ENCODE peak calls at places on chromosomes 16 and 17, in five cellular contexts. One of them, this sample, is unnamed.

GRCh38 chr16:88058817-88059216 is 107.6 kb downstream of the BANP start:
- ATAC-seq in upper lobe of left lung: no peak
- ATAC-seq in GM12878: no peak
- ATAC-seq in HepG2: no peak
- ATAC-seq in K562: no peak
- ATAC-seq in this sample: no peak

GRCh38 chr17:50264263-50265113 is 9.8 kb upstream of the TMEM92 start:
- ATAC-seq in upper lobe of left lung: no peak
- ATAC-seq in GM12878: no peak
- ATAC-seq in HepG2: no peak
- ATAC-seq in K562: peak
- ATAC-seq in this sample: peak

GRCh38 chr17:35548978-35549377 is 11.5 kb upstream of the SLFN12L start:
- ATAC-seq in upper lobe of left lung: no peak
- ATAC-seq in GM12878: no peak
- ATAC-seq in HepG2: no peak
- ATAC-seq in K562: no peak
- ATAC-seq in this sample: no peak

GRCh38 chr17:62696726-62697490 is 69.4 kb downstream of the MRC2 start:
- ATAC-seq in upper lobe of left lung: no peak
- ATAC-seq in GM12878: no peak
- ATAC-seq in HepG2: no peak
- ATAC-seq in K562: no peak
- ATAC-seq in this sample: no peak

GRCh38 chr17:4523946-4524345 is 25.3 kb downstream of the SPNS2 start:
- ATAC-seq in upper lobe of left lung: no peak
- ATAC-seq in GM12878: no peak
- ATAC-seq in HepG2: no peak
- ATAC-seq in K562: no peak
- ATAC-seq in this sample: no peak

GRCh38 chr16:53212899-53213235 is 158.1 kb downstream of the CHD9 start:
- ATAC-seq in upper lobe of left lung: no peak
- ATAC-seq in GM12878: peak
- ATAC-seq in HepG2: no peak
- ATAC-seq in K562: peak
- ATAC-seq in this sample: no peak

GRCh38 chr17:1714488-1714979 is 4.4 kb upstream of the TLCD2 start:
- ATAC-seq in upper lobe of left lung: peak
- ATAC-seq in GM12878: no peak
- ATAC-seq in HepG2: peak
- ATAC-seq in K562: peak
- ATAC-seq in this sample: peak

GRCh38 chr16:3997231-3997841 is 116.8 kb upstream of the CREBBP start:
- ATAC-seq in upper lobe of left lung: no peak
- ATAC-seq in GM12878: no peak
- ATAC-seq in HepG2: no peak
- ATAC-seq in K562: no peak
- ATAC-seq in this sample: no peak

GRCh38 chr17:78747479-78747878 is 34.6 kb downstream of the CYTH1 start:
- ATAC-seq in upper lobe of left lung: no peak
- ATAC-seq in GM12878: peak
- ATAC-seq in HepG2: no peak
- ATAC-seq in K562: no peak
- ATAC-seq in this sample: no peak

GRCh38 chr16:28587386-28587785 is 9.5 kb downstream of the SULT1A2 start:
- ATAC-seq in upper lobe of left lung: no peak
- ATAC-seq in GM12878: no peak
- ATAC-seq in HepG2: no peak
- ATAC-seq in K562: no peak
- ATAC-seq in this sample: no peak

GRCh38 chr17:6323626-6324356 is 111.1 kb downstream of the AIPL1 start:
- ATAC-seq in upper lobe of left lung: no peak
- ATAC-seq in GM12878: no peak
- ATAC-seq in HepG2: no peak
- ATAC-seq in K562: no peak
- ATAC-seq in this sample: peak

GRCh38 chr17:58365980-58366595 is 14.1 kb upstream of the SUPT4H1 start:
- ATAC-seq in upper lobe of left lung: no peak
- ATAC-seq in GM12878: no peak
- ATAC-seq in HepG2: no peak
- ATAC-seq in K562: no peak
- ATAC-seq in this sample: no peak

GRCh38 chr16:31331141-31331764 is 23.7 kb upstream of the ITGAX start:
- ATAC-seq in upper lobe of left lung: no peak
- ATAC-seq in GM12878: no peak
- ATAC-seq in HepG2: no peak
- ATAC-seq in K562: no peak
- ATAC-seq in this sample: no peak

GRCh38 chr17:9432121-9432866 is 143.3 kb downstream of the STX8 start:
- ATAC-seq in upper lobe of left lung: no peak
- ATAC-seq in GM12878: peak
- ATAC-seq in HepG2: no peak
- ATAC-seq in K562: no peak
- ATAC-seq in this sample: peak

GRCh38 chr17:42676424-42677011 is at the start of gene PLEKHH3:
- ATAC-seq in upper lobe of left lung: no peak
- ATAC-seq in GM12878: no peak
- ATAC-seq in HepG2: peak
- ATAC-seq in K562: peak
- ATAC-seq in this sample: no peak

GRCh38 chr17:9071921-9072503 is 50.7 kb downstream of the NTN1 start:
- ATAC-seq in upper lobe of left lung: no peak
- ATAC-seq in GM12878: no peak
- ATAC-seq in HepG2: no peak
- ATAC-seq in K562: no peak
- ATAC-seq in this sample: no peak

GRCh38 chr17:17437461-17437860 is 39.3 kb upstream of the MED9 start:
- ATAC-seq in upper lobe of left lung: no peak
- ATAC-seq in GM12878: no peak
- ATAC-seq in HepG2: no peak
- ATAC-seq in K562: no peak
- ATAC-seq in this sample: no peak

GRCh38 chr17:6420173-6420641 is 14.7 kb downstream of the AIPL1 start:
- ATAC-seq in upper lobe of left lung: no peak
- ATAC-seq in GM12878: peak
- ATAC-seq in HepG2: peak
- ATAC-seq in K562: peak
- ATAC-seq in this sample: no peak

GRCh38 chr17:34357398-34357797 is 1.1 kb downstream of the CCL13 start:
- ATAC-seq in upper lobe of left lung: no peak
- ATAC-seq in GM12878: no peak
- ATAC-seq in HepG2: no peak
- ATAC-seq in K562: no peak
- ATAC-seq in this sample: no peak

GRCh38 chr17:10192963-10193362 is 5.4 kb downstream of the GAS7 start:
- ATAC-seq in upper lobe of left lung: no peak
- ATAC-seq in GM12878: no peak
- ATAC-seq in HepG2: no peak
- ATAC-seq in K562: no peak
- ATAC-seq in this sample: peak

GRCh38 chr16:58028541-58029070 is 3.1 kb downstream of the MMP15 start:
- ATAC-seq in upper lobe of left lung: no peak
- ATAC-seq in GM12878: no peak
- ATAC-seq in HepG2: no peak
- ATAC-seq in K562: no peak
- ATAC-seq in this sample: no peak

DNA sequence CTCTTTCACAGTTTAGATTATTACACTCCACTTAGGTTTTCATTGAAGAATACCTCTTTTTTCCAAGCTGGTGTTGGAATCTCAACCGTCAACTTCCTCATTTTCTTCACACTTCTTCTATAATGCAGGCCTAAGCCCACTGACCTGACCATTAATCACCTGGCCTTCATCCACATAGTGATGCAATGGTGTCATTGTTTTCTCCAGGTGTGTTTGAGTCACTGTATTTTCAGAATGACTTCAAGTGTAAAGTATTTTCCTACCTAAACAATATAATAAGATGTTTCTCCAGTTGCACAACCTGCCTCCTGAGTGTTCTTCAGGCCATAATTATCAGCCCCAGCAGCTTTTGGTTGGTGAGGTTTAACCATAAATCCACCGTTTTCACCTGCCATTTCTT is 1675.1 kb downstream of the TP53TG3F start:
- ATAC-seq in upper lobe of left lung: no peak
- ATAC-seq in GM12878: no peak
- ATAC-seq in HepG2: no peak
- ATAC-seq in K562: no peak
- ATAC-seq in this sample: no peak
- TF ChIP-seq EP300 in upper lobe of left lung: no peak
- TF ChIP-seq EP300 in GM12878: no peak
- TF ChIP-seq EP300 in HepG2: no peak
- TF ChIP-seq EP300 in K562: no peak
- TF ChIP-seq EP300 in this sample: no peak

GRCh38 chr17:82245144-82246039 is 16.6 kb downstream of the SLC16A3 start:
- ATAC-seq in upper lobe of left lung: no peak
- ATAC-seq in GM12878: no peak
- ATAC-seq in HepG2: no peak
- ATAC-seq in K562: no peak
- ATAC-seq in this sample: no peak
- TF ChIP-seq POLR2AphosphoS5 in upper lobe of left lung: no peak
- TF ChIP-seq POLR2AphosphoS5 in GM12878: peak
- TF ChIP-seq POLR2AphosphoS5 in HepG2: no peak
- TF ChIP-seq POLR2AphosphoS5 in K562: peak
- TF ChIP-seq POLR2AphosphoS5 in this sample: no peak

GRCh38 chr16:84182680-84183571 is 3.9 kb downstream of the TAF1C start:
- ATAC-seq in upper lobe of left lung: no peak
- ATAC-seq in GM12878: no peak
- ATAC-seq in HepG2: no peak
- ATAC-seq in K562: no peak
- ATAC-seq in this sample: no peak

GRCh38 chr16:84183572-84183875 is 3.3 kb downstream of the TAF1C start:
- ATAC-seq in upper lobe of left lung: no peak
- ATAC-seq in GM12878: no peak
- ATAC-seq in HepG2: no peak
- ATAC-seq in K562: no peak
- ATAC-seq in this sample: no peak

GRCh38 chr16:84184775-84185174 is 2.1 kb downstream of the TAF1C start:
- ATAC-seq in upper lobe of left lung: no peak
- ATAC-seq in GM12878: no peak
- ATAC-seq in HepG2: no peak
- ATAC-seq in K562: no peak
- ATAC-seq in this sample: no peak

GRCh38 chr16:84183911-84184310 is 2.9 kb downstream of the TAF1C start:
- ATAC-seq in upper lobe of left lung: no peak
- ATAC-seq in GM12878: no peak
- ATAC-seq in HepG2: no peak
- ATAC-seq in K562: no peak
- ATAC-seq in this sample: no peak

DNA sequence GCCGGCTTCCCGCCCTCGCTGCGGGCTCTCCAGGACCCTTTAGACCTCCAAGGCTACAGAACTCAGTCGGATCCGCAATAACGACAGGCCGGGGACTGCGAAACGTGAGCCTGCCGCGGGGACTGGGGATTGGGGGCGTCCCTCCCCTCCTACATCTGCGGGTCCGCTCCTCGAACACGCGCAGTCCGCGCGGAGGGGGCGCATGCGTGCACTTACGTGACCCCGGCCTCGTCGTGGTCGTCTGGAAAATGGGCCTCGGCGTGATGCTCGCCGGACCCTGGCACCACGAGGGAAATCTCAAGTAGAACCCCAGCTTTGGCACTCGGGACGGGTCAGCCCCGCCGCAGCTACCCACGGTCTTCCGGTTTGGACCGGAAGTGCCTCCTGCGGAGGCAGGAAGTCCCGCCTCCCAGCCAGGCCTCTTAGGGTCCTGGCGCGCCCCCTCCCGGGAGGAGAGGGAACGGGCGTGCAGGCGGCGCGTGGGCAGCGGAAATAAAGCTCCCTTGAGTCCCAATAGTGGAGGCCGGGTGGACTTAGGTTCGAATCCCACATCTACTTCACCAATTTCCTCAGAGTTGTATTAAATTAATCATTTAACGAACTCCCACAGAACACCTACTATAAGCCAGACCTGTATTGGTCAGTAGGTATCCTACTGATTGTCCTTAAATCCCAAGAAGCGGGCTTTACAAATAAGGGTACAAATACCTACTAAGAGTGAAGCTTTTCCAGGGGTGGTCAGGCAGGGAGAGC is at the start of gene TAF1C:
- ATAC-seq in upper lobe of left lung: peak
- ATAC-seq in GM12878: peak
- ATAC-seq in HepG2: peak
- ATAC-seq in K562: peak
- ATAC-seq in this sample: peak
- TF ChIP-seq POLR2A in upper lobe of left lung: peak
- TF ChIP-seq POLR2A in GM12878: peak
- TF ChIP-seq POLR2A in HepG2: peak
- TF ChIP-seq POLR2A in K562: peak
- TF ChIP-seq POLR2A in this sample: peak

DNA sequence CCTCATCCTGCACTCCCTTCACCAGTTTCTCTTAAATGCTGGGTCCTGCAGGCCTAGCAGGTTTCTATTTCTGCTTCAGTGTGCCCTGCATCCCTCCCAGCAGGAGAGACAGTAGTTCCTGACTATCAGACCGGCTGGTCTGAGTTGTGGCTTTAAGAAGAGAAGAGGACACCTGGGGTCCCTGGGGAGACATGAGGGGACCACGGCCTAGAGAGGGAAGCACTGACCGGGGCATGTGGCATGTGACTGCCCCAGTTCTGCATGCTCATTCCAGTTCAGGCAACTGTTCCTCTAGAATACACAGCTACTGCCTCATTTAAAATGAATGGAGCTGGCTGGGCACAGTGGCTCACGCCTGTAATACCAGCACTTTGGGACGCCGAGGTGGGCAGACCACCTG is 61.3 kb downstream of the GPRC5B start:
- ATAC-seq in upper lobe of left lung: no peak
- ATAC-seq in GM12878: no peak
- ATAC-seq in HepG2: no peak
- ATAC-seq in K562: no peak
- ATAC-seq in this sample: no peak
- TF ChIP-seq EP300 in upper lobe of left lung: no peak
- TF ChIP-seq EP300 in GM12878: no peak
- TF ChIP-seq EP300 in HepG2: no peak
- TF ChIP-seq EP300 in K562: no peak
- TF ChIP-seq EP300 in this sample: no peak

GRCh38 chr17:75131278-75132017 is at the start of gene NT5C:
- ATAC-seq in upper lobe of left lung: peak
- ATAC-seq in GM12878: peak
- ATAC-seq in HepG2: peak
- ATAC-seq in K562: peak
- ATAC-seq in this sample: peak
- TF ChIP-seq POLR2AphosphoS5 in upper lobe of left lung: peak
- TF ChIP-seq POLR2AphosphoS5 in GM12878: peak
- TF ChIP-seq POLR2AphosphoS5 in HepG2: peak
- TF ChIP-seq POLR2AphosphoS5 in K562: peak
- TF ChIP-seq POLR2AphosphoS5 in this sample: peak

GRCh38 chr16:2905241-2905987 is 6.3 kb upstream of the FLYWCH1 start:
- ATAC-seq in upper lobe of left lung: peak
- ATAC-seq in GM12878: peak
- ATAC-seq in HepG2: peak
- ATAC-seq in K562: peak
- ATAC-seq in this sample: peak
- TF ChIP-seq POLR2A in upper lobe of left lung: peak
- TF ChIP-seq POLR2A in GM12878: peak
- TF ChIP-seq POLR2A in HepG2: peak
- TF ChIP-seq POLR2A in K562: peak
- TF ChIP-seq POLR2A in this sample: peak

GRCh38 chr17:45092932-45093430 is 31.9 kb downstream of the NMT1 start:
- ATAC-seq in upper lobe of left lung: peak
- ATAC-seq in GM12878: no peak
- ATAC-seq in HepG2: peak
- ATAC-seq in K562: no peak
- ATAC-seq in this sample: peak
- TF ChIP-seq EP300 in upper lobe of left lung: peak
- TF ChIP-seq EP300 in GM12878: no peak
- TF ChIP-seq EP300 in HepG2: no peak
- TF ChIP-seq EP300 in K562: no peak
- TF ChIP-seq EP300 in this sample: no peak